ENCODE peak calls at places on chromosomes 11 and 22, in four cellular contexts. R is EL, U is HTR-8/SVneo, Q is A549. V is an unnamed sample.

GRCh38 chr22:42967933-42968332 is 47.0 kb downstream of the PACSIN2 start:
- DNase-seq in Q (no peak), U (no peak), R (no peak), V (no peak)

GRCh38 chr11:26201411-26201810 is 130.5 kb upstream of the ANO3 start:
- DNase-seq in R (peak), U (peak), Q (no peak), V (no peak)

GRCh38 chr11:94641167-94641761 is 74.1 kb downstream of the PIWIL4 start:
- DNase-seq in U (no peak), R (no peak), Q (no peak), V (no peak)

GRCh38 chr11:117478926-117479325 is 151.3 kb downstream of the CEP164 start:
- DNase-seq in U (no peak), R (no peak), Q (no peak), V (no peak)

GRCh38 chr11:86938900-86939880 is 16.0 kb downstream of the FZD4 start:
- DNase-seq in R (peak), U (no peak), Q (peak), V (peak)

GRCh38 chr11:93939084-93939780 is 81.9 kb upstream of the HEPHL1 start:
- DNase-seq in R (peak), Q (no peak), U (no peak), V (no peak)

GRCh38 chr11:72613977-72614376 is 60.2 kb downstream of the PDE2A start:
- DNase-seq in U (no peak), R (no peak), Q (no peak), V (peak)

GRCh38 chr11:35932641-35933571 is 11.0 kb upstream of the LDLRAD3 start:
- DNase-seq in Q (no peak), R (peak), U (no peak), V (no peak)

GRCh38 chr11:99256614-99257013 is 235.9 kb downstream of the CNTN5 start:
- DNase-seq in R (no peak), U (no peak), Q (no peak), V (no peak)

GRCh38 chr22:34841321-34841901 is 224.5 kb upstream of the ISX start:
- DNase-seq in U (no peak), Q (no peak), R (peak), V (no peak)

GRCh38 chr11:121415861-121416260 is 36.3 kb upstream of the SORL1 start:
- DNase-seq in Q (no peak), R (no peak), U (no peak), V (no peak)

V was measured in GM10248.